ENCODE peak calls at places on chromosome 3, in seven cellular contexts. W, U, E, B, K, M and Z are unnamed samples.

GRCh38 chr3:9770276-9770812 is 597 bp upstream of the CAMK1 start:
- DNase-seq in U (no peak), E (peak), K (peak), W (no peak), M (peak), B (peak), Z (no peak)

GRCh38 chr3:458124-458523 is 261.6 kb downstream of the CHL1 start:
- DNase-seq in M (no peak), E (no peak), W (no peak), U (no peak), K (no peak), B (no peak), Z (no peak)

GRCh38 chr3:139280027-139280671 is 63.7 kb upstream of the MRPS22 start:
- DNase-seq in U (no peak), M (no peak), B (no peak), W (no peak), E (no peak), K (no peak), Z (no peak)

GRCh38 chr3:138049157-138049919 is 39.4 kb downstream of the CLDN18 start:
- DNase-seq in K (no peak), E (peak), M (peak), U (no peak), W (no peak), B (peak), Z (peak)

GRCh38 chr3:111763968-111764367 is 95.1 kb upstream of the PHLDB2 start:
- DNase-seq in B (peak), U (no peak), M (peak), E (peak), W (no peak), K (no peak), Z (no peak)

GRCh38 chr3:58564456-58565160 is 12.6 kb downstream of the FAM107A start:
- DNase-seq in E (peak), M (peak), W (peak), U (no peak), K (no peak), B (peak), Z (peak)

GRCh38 chr3:60579734-60580133 is 671.5 kb downstream of the FHIT start:
- DNase-seq in B (peak), W (peak), E (peak), M (peak), K (no peak), U (no peak), Z (peak)

GRCh38 chr3:69761896-69762789 is 22.9 kb downstream of the MITF start:
- DNase-seq in K (no peak), W (peak), B (peak), U (peak), E (peak), M (peak), Z (no peak)

GRCh38 chr3:157452097-157452496 is 15.4 kb downstream of the PTX3 start:
- DNase-seq in K (no peak), U (no peak), M (no peak), B (no peak), W (no peak), E (no peak), Z (no peak)

GRCh38 chr3:57745101-57745500 is 11.0 kb upstream of the SLMAP start:
- DNase-seq in M (no peak), E (no peak), B (no peak), U (no peak), W (no peak), K (no peak), Z (no peak)

GRCh38 chr3:20039082-20039764 is 1.0 kb upstream of the KAT2B start:
- DNase-seq in B (no peak), W (no peak), U (no peak), M (no peak), E (peak), K (no peak), Z (no peak)

GRCh38 chr3:148884261-148884660 is 19.2 kb downstream of the CPA3 start:
- DNase-seq in M (peak), K (no peak), U (no peak), E (no peak), B (no peak), W (no peak), Z (no peak)

GRCh38 chr3:4083225-4084015 is 219.7 kb upstream of the SETMAR start:
- DNase-seq in U (no peak), E (no peak), B (no peak), M (no peak), W (no peak), K (no peak), Z (no peak)

GRCh38 chr3:12194669-12195161 is 36.0 kb upstream of the TIMP4 start:
- DNase-seq in U (peak), K (no peak), M (peak), E (peak), B (peak), W (peak), Z (no peak)

GRCh38 chr3:40718209-40718608 is 193.4 kb downstream of the ZNF621 start:
- DNase-seq in K (no peak), W (peak), E (no peak), M (no peak), U (no peak), B (no peak), Z (no peak)

GRCh38 chr3:154992655-154993054 is 87.5 kb upstream of the MME start:
- DNase-seq in U (no peak), W (no peak), K (no peak), E (no peak), M (no peak), B (no peak), Z (no peak)

GRCh38 chr3:119219069-119219468 is 21.6 kb downstream of the B4GALT4 start:
- DNase-seq in K (no peak), M (no peak), E (no peak), U (no peak), B (no peak), W (no peak), Z (no peak)

GRCh38 chr3:71127463-71128243 is 455.9 kb downstream of the FOXP1 start:
- DNase-seq in W (no peak), B (peak), K (no peak), U (no peak), M (peak), E (peak), Z (no peak)

GRCh38 chr3:192916455-192917257 is 1.0 kb downstream of the MB21D2 start:
- DNase-seq in U (no peak), E (peak), M (peak), K (peak), W (peak), B (peak), Z (peak)

GRCh38 chr3:161271646-161272045 is 50.5 kb downstream of the NMD3 start:
- DNase-seq in B (no peak), W (no peak), U (no peak), K (no peak), E (no peak), M (no peak), Z (no peak)

GRCh38 chr3:197364410-197365071 is 66.1 kb upstream of the DLG1 start:
- DNase-seq in M (no peak), K (no peak), U (no peak), W (no peak), B (no peak), E (no peak), Z (no peak)

GRCh38 chr3:9231006-9231405 is 18.4 kb downstream of the SRGAP3 start:
- DNase-seq in K (no peak), U (no peak), M (no peak), E (no peak), W (no peak), B (no peak), Z (no peak)

GRCh38 chr3:38738630-38739395 is 77.2 kb downstream of the SCN10A start:
- DNase-seq in E (peak), K (no peak), M (peak), W (no peak), B (peak), U (no peak), Z (peak)

GRCh38 chr3:63863150-63864007 is at the start of the genes ATXN7 and THOC7:
- DNase-seq in E (peak), U (no peak), W (peak), B (peak), K (peak), M (peak), Z (peak)